ENCODE peak calls at places on chromosomes 11 and 22, in six cellular contexts. One of them, this sample, is unnamed. For H3K9me3, the result is how much of the 10 kb centered on the place peaks cover.

GRCh38 chr22:32932176-32932575 is 126.0 kb downstream of the SYN3 start:
- DNase-seq in gastrocnemius medialis: no peak
- DNase-seq in upper lobe of right lung: no peak
- DNase-seq in cardiac muscle cell: no peak
- DNase-seq in AG04450: peak
- DNase-seq in neural progenitor cell: no peak
- DNase-seq in this sample: no peak

GRCh38 chr11:10669258-10670033 is 24.1 kb downstream of the IRAG1 start:
- DNase-seq in gastrocnemius medialis: no peak
- DNase-seq in upper lobe of right lung: no peak
- DNase-seq in cardiac muscle cell: no peak
- DNase-seq in AG04450: no peak
- DNase-seq in neural progenitor cell: no peak
- DNase-seq in this sample: no peak

GRCh38 chr11:102530558-102530957 is at the start of gene MMP7:
- DNase-seq in gastrocnemius medialis: no peak
- DNase-seq in upper lobe of right lung: peak
- DNase-seq in cardiac muscle cell: no peak
- DNase-seq in AG04450: peak
- DNase-seq in neural progenitor cell: no peak
- DNase-seq in this sample: no peak

GRCh38 chr22:40070701-40071100 is 75.9 kb downstream of the FAM83F start:
- DNase-seq in gastrocnemius medialis: no peak
- DNase-seq in upper lobe of right lung: no peak
- DNase-seq in cardiac muscle cell: peak
- DNase-seq in AG04450: no peak
- DNase-seq in neural progenitor cell: no peak
- DNase-seq in this sample: no peak

GRCh38 chr11:86671386-86672006 is 920 bp downstream of the ME3 start:
- DNase-seq in gastrocnemius medialis: peak
- DNase-seq in upper lobe of right lung: peak
- DNase-seq in cardiac muscle cell: no peak
- DNase-seq in AG04450: no peak
- DNase-seq in neural progenitor cell: peak
- DNase-seq in this sample: no peak

GRCh38 chr11:74672956-74673895 is 58.0 kb downstream of the CHRDL2 start:
- DNase-seq in gastrocnemius medialis: peak
- DNase-seq in upper lobe of right lung: no peak
- DNase-seq in cardiac muscle cell: no peak
- DNase-seq in AG04450: peak
- DNase-seq in neural progenitor cell: no peak
- DNase-seq in this sample: no peak

GRCh38 chr11:12079726-12080556 is 30.4 kb upstream of the MICAL2 start:
- DNase-seq in gastrocnemius medialis: no peak
- DNase-seq in upper lobe of right lung: peak
- DNase-seq in cardiac muscle cell: no peak
- DNase-seq in AG04450: peak
- DNase-seq in neural progenitor cell: no peak
- DNase-seq in this sample: peak

GRCh38 chr11:108223449-108224149 is 732 bp downstream of the ATM start:
- DNase-seq in gastrocnemius medialis: no peak
- DNase-seq in upper lobe of right lung: no peak
- DNase-seq in cardiac muscle cell: no peak
- DNase-seq in AG04450: no peak
- DNase-seq in neural progenitor cell: no peak
- DNase-seq in this sample: no peak

GRCh38 chr11:74179234-74180126 is 8.4 kb downstream of the PPME1 start:
- DNase-seq in gastrocnemius medialis: no peak
- DNase-seq in upper lobe of right lung: no peak
- DNase-seq in cardiac muscle cell: no peak
- DNase-seq in AG04450: no peak
- DNase-seq in neural progenitor cell: no peak
- DNase-seq in this sample: no peak

DNA sequence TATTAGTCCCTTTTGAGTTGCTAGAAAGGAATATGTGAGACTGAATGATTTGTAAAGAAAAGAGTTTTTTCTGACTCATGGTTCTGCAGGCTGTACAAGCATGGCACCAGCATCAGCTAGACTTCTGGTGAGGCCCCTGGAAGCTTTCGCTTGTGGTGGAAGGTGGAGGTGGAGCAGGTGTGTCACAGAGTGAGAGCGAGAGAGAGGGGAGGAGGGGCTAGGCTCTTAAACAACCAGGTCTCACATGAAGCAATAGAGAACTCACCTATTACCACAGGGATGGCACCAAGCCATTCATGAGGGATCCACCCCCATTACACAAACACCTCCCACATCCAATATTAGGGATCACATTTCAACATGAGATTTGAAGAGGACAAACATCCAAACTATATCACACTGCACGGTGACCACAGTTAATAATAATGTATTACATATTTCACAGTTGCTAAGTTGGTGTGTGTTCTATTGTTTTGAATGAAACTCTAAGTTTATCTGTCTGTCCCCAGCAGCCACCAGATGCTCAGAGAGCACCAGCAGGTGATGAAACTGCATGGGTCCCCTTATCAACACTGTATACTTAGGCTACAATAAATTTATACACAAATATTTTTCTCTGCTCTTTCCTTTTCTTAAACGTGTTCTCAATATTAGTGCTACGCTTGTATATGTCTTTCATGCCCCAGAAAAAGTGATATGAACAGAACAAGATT is 14.1 kb downstream of the ZFP91 start:
- DNase-seq in gastrocnemius medialis: no peak
- DNase-seq in upper lobe of right lung: no peak
- DNase-seq in cardiac muscle cell: no peak
- DNase-seq in AG04450: no peak
- DNase-seq in neural progenitor cell: no peak
- DNase-seq in this sample: no peak
- TF ChIP-seq CTCF in gastrocnemius medialis: no peak
- TF ChIP-seq CTCF in upper lobe of right lung: no peak
- TF ChIP-seq CTCF in cardiac muscle cell: no peak
- TF ChIP-seq CTCF in AG04450: no peak
- TF ChIP-seq CTCF in neural progenitor cell: no peak
- TF ChIP-seq CTCF in this sample: no peak

DNA sequence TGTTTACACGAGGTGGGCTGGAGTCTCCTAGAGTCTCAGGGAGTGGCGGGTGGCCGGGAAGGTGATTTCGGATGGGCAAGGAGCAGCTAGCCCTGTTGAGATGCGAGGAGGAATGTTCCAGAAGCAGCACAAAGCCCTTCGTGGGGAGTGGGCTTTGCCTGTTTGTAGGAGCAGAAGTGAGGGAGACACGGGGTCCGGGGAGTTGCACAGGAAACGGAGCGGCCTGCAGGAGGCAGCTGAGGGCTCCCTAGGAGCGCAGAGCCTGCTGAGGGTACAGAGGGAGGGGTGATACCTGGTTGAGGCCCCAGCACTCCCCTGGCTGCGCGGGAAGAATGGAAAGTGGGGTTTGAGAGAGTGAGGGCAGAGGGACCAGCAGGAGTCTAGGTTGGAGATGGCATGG is 847.2 kb downstream of the TBC1D22A start:
- DNase-seq in gastrocnemius medialis: no peak
- DNase-seq in upper lobe of right lung: peak
- DNase-seq in cardiac muscle cell: no peak
- DNase-seq in AG04450: no peak
- DNase-seq in neural progenitor cell: no peak
- DNase-seq in this sample: no peak
- H3K9me3 ChIP-seq in gastrocnemius medialis: under half
- H3K9me3 ChIP-seq in upper lobe of right lung: under half
- H3K9me3 ChIP-seq in cardiac muscle cell: under half
- H3K9me3 ChIP-seq in AG04450: half or more
- H3K9me3 ChIP-seq in neural progenitor cell: under half
- H3K9me3 ChIP-seq in this sample: under half

GRCh38 chr11:117595440-117595839 is 201.6 kb downstream of the DSCAML1 start:
- DNase-seq in gastrocnemius medialis: no peak
- DNase-seq in upper lobe of right lung: no peak
- DNase-seq in cardiac muscle cell: no peak
- DNase-seq in AG04450: no peak
- DNase-seq in neural progenitor cell: no peak
- DNase-seq in this sample: peak

GRCh38 chr11:117604349-117604995 is 192.5 kb downstream of the DSCAML1 start:
- DNase-seq in gastrocnemius medialis: no peak
- DNase-seq in upper lobe of right lung: no peak
- DNase-seq in cardiac muscle cell: no peak
- DNase-seq in AG04450: no peak
- DNase-seq in neural progenitor cell: no peak
- DNase-seq in this sample: no peak

GRCh38 chr11:117600976-117601708 is 195.9 kb downstream of the DSCAML1 start:
- DNase-seq in gastrocnemius medialis: no peak
- DNase-seq in upper lobe of right lung: no peak
- DNase-seq in cardiac muscle cell: no peak
- DNase-seq in AG04450: no peak
- DNase-seq in neural progenitor cell: no peak
- DNase-seq in this sample: no peak

GRCh38 chr11:117597083-117597482 is 199.9 kb downstream of the DSCAML1 start:
- DNase-seq in gastrocnemius medialis: no peak
- DNase-seq in upper lobe of right lung: peak
- DNase-seq in cardiac muscle cell: peak
- DNase-seq in AG04450: no peak
- DNase-seq in neural progenitor cell: peak
- DNase-seq in this sample: peak

DNA sequence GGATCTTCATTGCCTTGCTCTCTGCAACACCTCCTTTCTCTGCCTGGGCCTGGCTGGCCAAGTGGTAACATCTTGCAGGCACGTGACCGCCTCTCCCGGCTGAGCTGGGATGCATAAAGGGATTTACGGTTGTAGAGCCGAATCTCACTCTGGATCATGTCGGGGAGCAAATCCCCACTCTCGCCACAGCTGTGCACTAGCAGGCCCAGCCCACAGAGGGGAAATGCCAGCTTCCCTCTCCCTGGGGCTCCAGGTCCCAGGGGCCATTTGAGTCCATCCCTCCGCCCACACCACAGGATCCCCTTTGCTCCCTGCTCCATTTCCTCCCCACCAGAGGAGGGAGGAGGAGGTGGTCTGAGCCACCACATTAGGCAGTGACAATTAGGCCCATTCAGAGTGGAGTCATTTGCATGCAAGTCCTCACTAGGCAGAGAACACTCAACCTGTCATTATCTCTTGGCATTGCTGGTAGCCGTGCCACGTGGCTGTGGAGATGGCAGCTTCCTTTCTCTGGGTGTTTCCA is 196.7 kb downstream of the DSCAML1 start:
- DNase-seq in gastrocnemius medialis: no peak
- DNase-seq in upper lobe of right lung: no peak
- DNase-seq in cardiac muscle cell: no peak
- DNase-seq in AG04450: no peak
- DNase-seq in neural progenitor cell: peak
- DNase-seq in this sample: no peak
- TF ChIP-seq CTCF in gastrocnemius medialis: no peak
- TF ChIP-seq CTCF in upper lobe of right lung: no peak
- TF ChIP-seq CTCF in cardiac muscle cell: no peak
- TF ChIP-seq CTCF in AG04450: no peak
- TF ChIP-seq CTCF in neural progenitor cell: no peak
- TF ChIP-seq CTCF in this sample: no peak

GRCh38 chr22:47919893-47920292 is 1157.4 kb downstream of the TBC1D22A start:
- DNase-seq in gastrocnemius medialis: no peak
- DNase-seq in upper lobe of right lung: no peak
- DNase-seq in cardiac muscle cell: no peak
- DNase-seq in AG04450: no peak
- DNase-seq in neural progenitor cell: no peak
- DNase-seq in this sample: no peak
- H3K9me3 ChIP-seq in gastrocnemius medialis: under half
- H3K9me3 ChIP-seq in upper lobe of right lung: under half
- H3K9me3 ChIP-seq in cardiac muscle cell: under half
- H3K9me3 ChIP-seq in AG04450: half or more
- H3K9me3 ChIP-seq in neural progenitor cell: under half
- H3K9me3 ChIP-seq in this sample: under half

GRCh38 chr22:45053571-45053970 is 43.8 kb upstream of the PHF21B start:
- DNase-seq in gastrocnemius medialis: no peak
- DNase-seq in upper lobe of right lung: no peak
- DNase-seq in cardiac muscle cell: no peak
- DNase-seq in AG04450: no peak
- DNase-seq in neural progenitor cell: no peak
- DNase-seq in this sample: no peak

GRCh38 chr22:45055936-45056335 is 46.1 kb upstream of the PHF21B start:
- DNase-seq in gastrocnemius medialis: no peak
- DNase-seq in upper lobe of right lung: no peak
- DNase-seq in cardiac muscle cell: no peak
- DNase-seq in AG04450: no peak
- DNase-seq in neural progenitor cell: no peak
- DNase-seq in this sample: no peak

GRCh38 chr22:45051419-45051818 is 41.6 kb upstream of the PHF21B start:
- DNase-seq in gastrocnemius medialis: no peak
- DNase-seq in upper lobe of right lung: no peak
- DNase-seq in cardiac muscle cell: no peak
- DNase-seq in AG04450: no peak
- DNase-seq in neural progenitor cell: no peak
- DNase-seq in this sample: no peak

GRCh38 chr22:45053094-45053493 is 43.3 kb upstream of the PHF21B start:
- DNase-seq in gastrocnemius medialis: no peak
- DNase-seq in upper lobe of right lung: no peak
- DNase-seq in cardiac muscle cell: no peak
- DNase-seq in AG04450: no peak
- DNase-seq in neural progenitor cell: no peak
- DNase-seq in this sample: no peak

GRCh38 chr22:45051946-45052345 is 42.1 kb upstream of the PHF21B start:
- DNase-seq in gastrocnemius medialis: no peak
- DNase-seq in upper lobe of right lung: no peak
- DNase-seq in cardiac muscle cell: no peak
- DNase-seq in AG04450: no peak
- DNase-seq in neural progenitor cell: no peak
- DNase-seq in this sample: no peak
- TF ChIP-seq CTCF in gastrocnemius medialis: no peak
- TF ChIP-seq CTCF in upper lobe of right lung: no peak
- TF ChIP-seq CTCF in cardiac muscle cell: no peak
- TF ChIP-seq CTCF in AG04450: no peak
- TF ChIP-seq CTCF in neural progenitor cell: no peak
- TF ChIP-seq CTCF in this sample: no peak